ENCODE peak calls at places on chromosomes 5 and 9, in five cellular contexts. P, Q, J, V and X are unnamed samples.

GRCh38 chr5:115396079-115396478 is 99.6 kb upstream of the CCDC112 start:
- DNase-seq in P (no peak), Q (no peak), J (no peak), V (no peak), X (no peak)

GRCh38 chr5:179821298-179822058 is 773 bp downstream of the SQSTM1 start:
- DNase-seq in P (peak; percentile 97), Q (peak; percentile 97), J (peak; percentile 96), V (peak; percentile 99), X (peak; percentile 98)

GRCh38 chr5:125411163-125412050 is 665.0 kb upstream of the ZNF608 start:
- DNase-seq in P (peak; percentile 33), Q (no peak), J (peak; percentile 34), V (peak; percentile 29), X (no peak)

GRCh38 chr5:150401376-150402201 is 11.1 kb downstream of the CD74 start:
- DNase-seq in P (no peak), Q (no peak), J (no peak), V (no peak), X (no peak)

GRCh38 chr9:128072144-128073021 is 4.4 kb downstream of the SLC25A25 start:
- DNase-seq in P (peak; percentile 96), Q (peak; percentile 79), J (peak; percentile 76), V (peak; percentile 79), X (no peak)

GRCh38 chr5:41924872-41925554 is at the start of gene FBXO4:
- DNase-seq in P (peak; percentile 74), Q (peak; percentile 92), J (peak; percentile 85), V (peak; percentile 85), X (peak; percentile 98)

GRCh38 chr5:7181841-7182240 is 214.1 kb upstream of the ADCY2 start:
- DNase-seq in P (no peak), Q (no peak), J (no peak), V (no peak), X (no peak)

GRCh38 chr9:32672478-32672877 is 37.0 kb upstream of the TAF1L start:
- DNase-seq in P (no peak), Q (no peak), J (no peak), V (no peak), X (no peak)

GRCh38 chr9:114619205-114619758 is 8.2 kb downstream of the TMEM268 start:
- DNase-seq in P (peak; percentile 82), Q (peak; percentile 69), J (peak; percentile 66), V (no peak), X (peak; percentile 83)
- H3K4me3 ChIP-seq in P (peak overlapping the region; percentile 0), Q (no peak overlapping the region), J (peak overlapping the region; percentile 20), V (peak overlapping the region; percentile 49), X (peak overlapping the region; percentile 23)

DNA sequence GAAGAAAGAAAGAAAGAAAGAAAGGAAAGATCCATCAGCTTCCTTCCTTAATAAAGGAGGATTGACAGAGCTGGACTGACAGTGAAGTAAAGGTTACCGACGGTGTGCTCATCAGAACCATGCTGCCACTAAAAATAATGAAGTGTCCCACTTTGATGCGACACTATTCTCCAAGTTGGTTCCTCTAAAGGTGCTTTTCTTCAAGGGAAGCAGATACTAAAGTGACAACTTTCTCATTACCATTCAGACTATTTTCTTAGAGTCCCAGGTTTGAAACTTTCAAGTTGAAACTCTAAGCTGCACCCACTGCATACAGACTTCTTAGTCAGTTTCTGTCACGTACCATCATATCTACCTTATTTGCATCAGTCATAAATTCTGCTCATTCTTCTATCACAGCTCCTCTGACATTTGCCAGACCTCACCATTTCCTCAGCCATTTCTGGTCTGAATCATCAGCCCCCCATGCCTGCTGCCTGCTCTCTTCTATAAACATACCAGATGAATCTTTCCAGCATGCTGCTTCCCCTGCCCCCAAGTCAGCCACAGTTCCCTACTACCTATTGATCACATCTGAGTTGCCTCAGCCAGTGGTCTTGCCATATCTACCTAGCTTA is 177.6 kb downstream of the DEPDC1B start:
- DNase-seq in P (no peak), Q (no peak), J (no peak), V (no peak), X (no peak)
- TF ChIP-seq POLR2A in P (no peak), Q (no peak), J (no peak), V (no peak), X (no peak)

DNA sequence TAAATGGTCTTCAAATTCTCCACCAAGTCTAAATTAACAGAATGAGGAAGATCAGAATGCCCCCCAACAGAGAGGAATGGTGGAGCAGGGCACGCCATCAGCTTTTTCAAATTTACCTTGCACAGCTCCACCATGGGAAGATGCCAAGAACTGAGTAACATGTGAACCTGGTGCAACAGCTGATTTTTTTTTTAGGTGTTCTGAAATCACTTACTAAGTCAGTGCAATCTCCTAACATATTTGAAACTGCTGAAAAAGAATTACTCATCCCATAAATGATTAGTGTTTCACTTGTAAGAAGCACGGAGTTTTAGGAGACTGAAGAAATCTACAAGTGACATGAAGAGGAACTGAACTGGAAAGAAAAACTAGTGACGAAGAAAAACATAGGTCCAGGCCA is 5.1 kb downstream of the TMEM245 start:
- DNase-seq in P (no peak), Q (no peak), J (no peak), V (no peak), X (peak; percentile 22)
- H3K27ac ChIP-seq in P (no peak overlapping the region), Q (peak overlapping the region; percentile 70), J (peak overlapping the region; percentile 58), V (peak overlapping the region; percentile 79), X (peak overlapping the region; percentile 84)

DNA sequence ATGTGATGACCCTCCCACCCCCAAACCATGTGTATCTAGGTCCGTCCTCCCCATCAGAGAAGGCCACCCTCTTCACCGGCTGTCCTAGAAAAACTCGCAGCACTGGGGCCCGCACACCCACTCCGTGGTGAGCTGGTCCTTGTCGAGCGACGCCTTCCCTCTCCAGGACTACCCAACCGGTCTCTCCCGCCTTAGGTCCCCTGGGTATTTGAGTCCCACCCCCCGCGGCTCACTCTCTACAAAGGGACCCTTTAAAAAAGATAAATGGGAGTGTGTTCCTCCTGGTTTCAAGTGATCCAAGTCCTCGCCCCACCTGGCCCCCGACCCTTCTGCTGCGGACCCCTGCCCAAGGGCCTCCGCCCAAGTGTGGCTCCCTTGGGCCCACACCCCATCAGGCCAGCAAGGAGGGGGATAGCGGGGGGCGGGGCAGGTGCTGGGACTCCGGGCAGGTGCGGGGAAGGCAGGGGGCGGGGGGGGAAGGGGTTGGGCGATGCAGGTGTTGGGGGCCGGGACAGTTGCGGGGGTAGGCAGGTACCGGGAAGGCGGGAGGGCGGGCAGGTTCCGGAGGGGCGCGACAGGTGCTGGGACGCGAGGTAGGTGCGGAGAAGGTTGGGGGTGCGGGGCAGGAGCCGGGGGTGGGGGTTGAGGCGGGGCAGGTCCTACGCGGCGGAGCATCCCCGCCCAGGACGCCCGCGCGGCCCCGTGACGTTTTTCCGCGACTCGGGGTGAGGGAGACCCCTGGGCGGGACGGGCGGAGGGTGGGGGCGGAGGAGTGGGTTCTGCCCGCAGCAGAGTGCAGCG is 941 bp upstream of the ARRDC1 start:
- DNase-seq in P (no peak), Q (peak; percentile 66), J (no peak), V (no peak), X (peak; percentile 35)
- H3K4me3 ChIP-seq in P (peak overlapping the region; percentile 50), Q (peak overlapping the region; percentile 65), J (peak overlapping the region; percentile 68), V (peak overlapping the region; percentile 63), X (peak overlapping the region; percentile 96)

DNA sequence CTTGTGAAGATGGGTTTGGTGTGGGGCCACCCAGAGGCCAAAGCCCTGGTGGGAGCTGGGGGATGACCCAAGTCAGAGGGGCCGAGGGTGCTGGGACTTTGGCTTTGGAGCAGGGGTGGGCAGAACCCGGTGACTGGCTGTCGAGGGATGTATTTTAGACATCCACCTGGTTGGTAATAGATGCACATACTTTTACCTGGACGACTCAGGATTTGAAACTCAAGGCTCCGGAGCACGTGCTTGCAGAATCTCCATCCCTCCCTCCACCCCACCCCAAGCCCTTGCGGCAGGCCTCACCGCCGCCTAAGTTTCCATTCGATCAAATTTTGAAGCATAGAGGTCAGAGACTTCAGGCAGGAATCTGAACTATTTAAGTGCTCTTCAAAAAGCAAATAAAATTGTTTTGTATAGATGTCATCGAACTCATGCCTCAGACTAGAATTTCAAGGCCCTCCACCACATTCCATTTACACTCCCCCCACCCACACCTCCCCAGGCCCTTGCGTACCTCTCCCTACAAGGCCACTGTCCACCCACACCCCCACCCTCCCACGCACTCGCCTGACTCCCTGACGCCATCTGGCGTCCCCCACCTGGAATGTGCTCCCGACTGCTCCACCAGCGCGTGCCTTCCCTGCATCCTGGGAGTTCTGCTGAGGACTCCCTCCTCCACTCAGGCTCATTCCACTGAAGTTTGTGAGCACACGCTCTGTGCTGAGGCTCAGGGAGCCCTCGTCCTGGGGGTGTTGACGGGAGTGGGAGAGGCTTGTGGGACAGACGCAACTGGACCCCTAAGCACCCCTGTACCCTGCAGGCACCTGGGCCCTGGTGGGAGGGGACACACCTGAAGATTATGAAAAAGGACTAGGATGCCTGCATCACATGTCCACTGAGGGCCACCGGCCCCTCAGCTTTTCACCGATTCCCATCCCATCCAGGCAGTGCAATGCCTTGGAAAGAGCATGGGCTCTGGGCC is 56.4 kb upstream of the RPL26L1 start:
- DNase-seq in P (peak; percentile 49), Q (peak; percentile 94), J (peak; percentile 76), V (peak; percentile 81), X (peak; percentile 86)
- TF ChIP-seq POLR2A in P (no peak), Q (no peak), J (no peak), V (no peak), X (no peak)

DNA sequence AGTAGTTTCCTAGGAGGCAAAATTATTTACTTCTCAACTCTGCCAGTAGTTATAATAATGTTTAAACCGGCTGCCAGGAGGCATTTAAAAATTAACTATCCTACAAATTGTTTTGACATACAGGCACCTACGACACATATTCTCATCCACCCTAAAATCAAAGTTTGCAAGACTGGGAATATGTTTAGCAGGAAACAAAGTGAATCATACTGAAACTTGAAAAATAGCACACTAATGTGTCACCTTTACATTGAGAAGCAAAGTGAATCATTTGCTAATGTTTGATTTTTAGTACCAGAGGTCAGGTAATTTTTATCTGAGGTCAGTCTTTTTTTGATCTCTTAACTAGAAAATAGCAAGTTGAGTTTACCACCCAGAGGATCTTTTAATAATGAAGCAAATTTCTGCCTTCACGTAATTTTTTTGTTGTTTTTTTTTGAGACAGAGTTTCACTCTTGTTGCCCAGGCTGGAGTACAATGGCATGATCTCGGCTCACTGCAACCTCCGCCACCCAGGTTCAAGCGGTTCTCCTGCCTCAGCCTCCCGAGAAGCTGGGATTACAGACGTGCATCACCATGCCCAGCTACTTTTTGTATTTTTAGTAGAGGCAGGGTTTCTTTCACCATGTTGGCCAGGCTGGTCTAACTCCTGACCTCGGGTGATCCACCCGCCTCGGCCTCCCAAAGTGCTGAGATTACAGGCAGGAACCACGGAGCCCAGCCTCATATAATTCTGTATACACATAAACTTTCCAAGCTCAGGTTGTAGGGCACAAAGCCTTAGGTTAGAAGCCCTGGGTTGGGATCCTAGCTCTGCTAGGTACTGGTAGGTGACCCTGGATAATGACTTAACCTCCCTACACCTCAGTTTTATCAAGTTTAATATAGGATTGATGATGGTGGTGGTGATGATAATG is 124.3 kb downstream of the UGCG start:
- DNase-seq in P (no peak), Q (no peak), J (no peak), V (no peak), X (no peak)
- H3K27ac ChIP-seq in P (no peak overlapping the region), Q (no peak overlapping the region), J (peak overlapping the region; percentile 58), V (no peak overlapping the region), X (no peak overlapping the region)

DNA sequence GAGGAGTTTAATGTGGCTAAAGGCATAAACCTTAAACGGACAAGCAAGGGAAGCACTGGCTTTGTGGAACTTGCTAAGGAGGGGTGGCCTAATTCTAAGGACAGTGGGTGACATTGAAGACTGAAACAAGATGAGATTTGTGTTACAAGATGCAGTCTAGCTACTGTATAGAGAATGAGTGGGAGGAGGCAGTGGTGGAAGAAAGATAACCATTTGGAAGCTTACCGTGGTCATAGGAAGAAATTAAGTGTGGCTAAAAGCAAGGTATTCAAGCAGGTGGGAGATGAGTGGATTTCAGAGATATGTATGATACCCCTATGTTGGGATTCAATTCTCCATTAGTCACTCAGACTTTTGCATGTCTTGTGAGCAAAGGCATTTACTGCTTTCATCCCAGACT is 4.6 kb downstream of the PAM start:
- DNase-seq in P (no peak), Q (no peak), J (no peak), V (no peak), X (no peak)
- H3K4me3 ChIP-seq in P (no peak overlapping the region), Q (no peak overlapping the region), J (no peak overlapping the region), V (no peak overlapping the region), X (no peak overlapping the region)